ENCODE peak calls at places on chromosomes 12 and 14, in seven cellular contexts. Q is aorta; J is NAMALWA; W is stomach; R is omental fat pad; I is T-helper 2 cell; O is stimulated activated CD8-positive, alpha-beta memory T cell treated with anti-CD3 and anti-CD28 coated beads, Interleukin-15, amount 100 ng/mL, for 24 hours. Z is an unnamed sample.

GRCh38 chr14:51006781-51007211 is 62.5 kb upstream of the PYGL start:
- DNase-seq in R (no peak), W (no peak), O (no peak), J (no peak), Q (no peak), I (no peak), Z (peak; percentile 50)

GRCh38 chr14:93430889-93431670 is at the start of gene UNC79:
- DNase-seq in O (no peak), R (no peak), J (no peak), W (no peak), I (no peak), Q (no peak), Z (no peak)

GRCh38 chr12:131287938-131288797 is 334.5 kb downstream of the ADGRD1 start:
- DNase-seq in R (no peak), W (no peak), I (no peak), J (no peak), O (no peak), Q (peak; percentile 31), Z (no peak)

GRCh38 chr12:89649139-89649538 is 59.5 kb downstream of the ATP2B1 start:
- DNase-seq in I (no peak), J (no peak), O (no peak), Q (no peak), W (no peak), R (no peak), Z (no peak)

GRCh38 chr12:15982921-15983320 is 71.8 kb downstream of the DERA start:
- DNase-seq in R (no peak), O (no peak), J (no peak), I (no peak), W (no peak), Q (no peak), Z (no peak)

GRCh38 chr14:73759183-73759713 is 45.1 kb upstream of the PNMA1 start:
- DNase-seq in O (no peak), Q (peak; percentile 91), I (peak; percentile 46), W (peak; percentile 64), R (no peak), J (no peak), Z (no peak)

GRCh38 chr14:38931969-38932652 is 170.9 kb downstream of the SEC23A start:
- DNase-seq in O (no peak), I (no peak), Q (no peak), J (no peak), W (no peak), R (no peak), Z (no peak)

GRCh38 chr12:47811581-47812484 is 7.9 kb downstream of the HDAC7 start:
- DNase-seq in O (no peak), J (peak; percentile 36), W (no peak), R (peak; percentile 60), I (no peak), Q (peak; percentile 89), Z (peak; percentile 94)

GRCh38 chr12:60921541-60921940 is 1325.7 kb downstream of the SLC16A7 start:
- DNase-seq in Q (no peak), R (no peak), J (no peak), O (no peak), W (no peak), I (no peak), Z (no peak)

GRCh38 chr14:101364503-101365328 is 196.6 kb upstream of the DIO3 start:
- DNase-seq in W (no peak), I (no peak), O (no peak), R (peak; percentile 84), J (no peak), Q (peak; percentile 91), Z (peak; percentile 80)

GRCh38 chr14:90088160-90088559 is 26.4 kb downstream of the KCNK13 start:
- DNase-seq in J (no peak), O (no peak), I (no peak), Q (no peak), W (no peak), R (no peak), Z (no peak)

GRCh38 chr12:102879144-102879763 is 37.8 kb downstream of the PAH start:
- DNase-seq in R (no peak), J (peak; percentile 80), Q (no peak), W (no peak), I (no peak), O (no peak), Z (no peak)

GRCh38 chr12:89880695-89881350 is 172.2 kb upstream of the ATP2B1 start:
- DNase-seq in J (peak; percentile 89), Q (no peak), O (no peak), R (no peak), W (no peak), I (peak; percentile 15), Z (no peak)

GRCh38 chr14:96304956-96305355 is 48.9 kb downstream of the BDKRB1 start:
- DNase-seq in O (no peak), I (no peak), J (no peak), W (no peak), Q (no peak), R (no peak), Z (no peak)

GRCh38 chr12:124392271-124392990 is 97.5 kb downstream of the RFLNA start:
- DNase-seq in I (no peak), Q (no peak), J (peak; percentile 28), R (no peak), W (no peak), O (no peak), Z (peak; percentile 92)

GRCh38 chr12:91287753-91288152 is 105.1 kb upstream of the DCN start:
- DNase-seq in R (no peak), J (no peak), Q (no peak), I (no peak), O (no peak), W (no peak), Z (no peak)

GRCh38 chr12:64739778-64740177 is 19.4 kb downstream of the GNS start:
- DNase-seq in R (no peak), I (no peak), O (no peak), Q (no peak), J (no peak), W (no peak), Z (no peak)

GRCh38 chr12:114408415-114408814 is 2.5 kb upstream of the TBX5 start:
- DNase-seq in Q (no peak), R (no peak), I (no peak), O (no peak), W (no peak), J (no peak), Z (no peak)

GRCh38 chr14:90828642-90829487 is 12.6 kb upstream of the TTC7B start:
- DNase-seq in R (no peak), W (peak; percentile 31), O (no peak), J (no peak), Q (no peak), I (no peak), Z (no peak)

GRCh38 chr14:54058501-54058900 is 101.9 kb upstream of the BMP4 start:
- DNase-seq in R (no peak), J (no peak), Q (no peak), W (no peak), O (no peak), I (no peak), Z (no peak)

GRCh38 chr12:106080111-106080732 is 58.5 kb downstream of the NUAK1 start:
- DNase-seq in J (no peak), O (no peak), I (no peak), W (no peak), Q (no peak), R (no peak), Z (no peak)

GRCh38 chr12:12936983-12937491 is 14.9 kb downstream of the GPRC5D start:
- DNase-seq in J (no peak), O (no peak), R (no peak), I (no peak), Q (no peak), W (no peak), Z (no peak)

GRCh38 chr14:22780941-22781605 is 14.6 kb downstream of the OXA1L start:
- DNase-seq in O (no peak), R (no peak), Q (no peak), W (no peak), I (no peak), J (no peak), Z (no peak)